ENCODE peak calls at places on chromosomes 16 and 17, in ten cellular contexts. K, Q, I, O, W, U, X, N, Y and F are unnamed samples.

GRCh38 chr17:63816669-63817068 is 10.6 kb upstream of the PSMC5 start:
- DNase-seq in K (no peak), Q (no peak), I (no peak), O (no peak), W (no peak), U (no peak), X (no peak), N (no peak), Y (no peak), F (no peak)

GRCh38 chr17:61387511-61388305 is 11.9 kb upstream of the TBX2 start:
- DNase-seq in K (no peak), Q (no peak), I (no peak), O (no peak), W (no peak), U (peak; percentile 42), X (no peak), N (peak; percentile 57), Y (no peak), F (no peak)

GRCh38 chr16:86959182-86959651 is 358.0 kb downstream of the C16orf95 start:
- DNase-seq in K (no peak), Q (no peak), I (no peak), O (no peak), W (no peak), U (no peak), X (no peak), N (peak; percentile 57), Y (no peak), F (no peak)

GRCh38 chr17:49359990-49360795 is 1.9 kb downstream of the ZNF652 start:
- DNase-seq in K (no peak), Q (peak; percentile 40), I (peak; percentile 51), O (no peak), W (no peak), U (no peak), X (no peak), N (no peak), Y (no peak), F (no peak)

GRCh38 chr16:2815299-2815771 is 1.7 kb upstream of the PRSS21 start:
- DNase-seq in K (no peak), Q (peak; percentile 46), I (no peak), O (no peak), W (no peak), U (no peak), X (no peak), N (peak; percentile 39), Y (no peak), F (no peak)

GRCh38 chr17:79087428-79088143 is 13.0 kb downstream of the ENGASE start:
- DNase-seq in K (peak; percentile 77), Q (peak; percentile 86), I (peak; percentile 65), O (peak; percentile 68), W (peak; percentile 16), U (peak; percentile 88), X (peak; percentile 72), N (peak; percentile 93), Y (peak; percentile 59), F (peak; percentile 57)

GRCh38 chr17:18944646-18945045 is 7.3 kb upstream of the SLC5A10 start:
- DNase-seq in K (no peak), Q (no peak), I (no peak), O (no peak), W (no peak), U (no peak), X (no peak), N (no peak), Y (no peak), F (no peak)

GRCh38 chr16:9102379-9102778 is 10.9 kb downstream of the HAPSTR1 start:
- DNase-seq in K (peak; percentile 55), Q (no peak), I (no peak), O (no peak), W (no peak), U (no peak), X (no peak), N (no peak), Y (no peak), F (no peak)

GRCh38 chr16:22677024-22677830 is 136.7 kb upstream of the HS3ST2 start:
- DNase-seq in K (no peak), Q (no peak), I (no peak), O (no peak), W (no peak), U (no peak), X (no peak), N (no peak), Y (no peak), F (no peak)

GRCh38 chr17:42062673-42063072 is 12.3 kb upstream of the C17orf113 start:
- DNase-seq in K (no peak), Q (no peak), I (no peak), O (no peak), W (no peak), U (no peak), X (no peak), N (no peak), Y (no peak), F (no peak)

GRCh38 chr16:67279296-67280089 is at the start of gene PLEKHG4:
- DNase-seq in K (peak; percentile 78), Q (peak; percentile 93), I (peak; percentile 85), O (peak; percentile 74), W (peak; percentile 15), U (peak; percentile 86), X (peak; percentile 75), N (peak; percentile 91), Y (peak; percentile 60), F (peak; percentile 64)
- H3K4me3 ChIP-seq in K (peak within 1 kb of the TSS; percentile 75), Q (peak within 1 kb of the TSS; percentile 88), I (peak within 1 kb of the TSS; percentile 48), O (peak within 1 kb of the TSS; percentile 84), W (peak within 1 kb of the TSS; percentile 74), U (peak within 1 kb of the TSS; percentile 59), X (peak within 1 kb of the TSS; percentile 22), N (peak within 1 kb of the TSS; percentile 49), Y (peak within 1 kb of the TSS; percentile 51), F (peak within 1 kb of the TSS; percentile 70)

GRCh38 chr17:72466606-72467005 is 345.8 kb downstream of the SOX9 start:
- DNase-seq in K (no peak), Q (no peak), I (no peak), O (no peak), W (no peak), U (no peak), X (no peak), N (no peak), Y (no peak), F (no peak)

GRCh38 chr17:72462814-72463213 is 342.0 kb downstream of the SOX9 start:
- DNase-seq in K (peak; percentile 23), Q (no peak), I (no peak), O (no peak), W (no peak), U (no peak), X (no peak), N (no peak), Y (no peak), F (no peak)

GRCh38 chr17:72463287-72464102 is 342.7 kb downstream of the SOX9 start:
- DNase-seq in K (no peak), Q (no peak), I (no peak), O (no peak), W (no peak), U (no peak), X (no peak), N (no peak), Y (no peak), F (no peak)

GRCh38 chr17:72466199-72466598 is 345.4 kb downstream of the SOX9 start:
- DNase-seq in K (peak; percentile 67), Q (peak; percentile 72), I (no peak), O (no peak), W (no peak), U (no peak), X (no peak), N (no peak), Y (no peak), F (no peak)

DNA sequence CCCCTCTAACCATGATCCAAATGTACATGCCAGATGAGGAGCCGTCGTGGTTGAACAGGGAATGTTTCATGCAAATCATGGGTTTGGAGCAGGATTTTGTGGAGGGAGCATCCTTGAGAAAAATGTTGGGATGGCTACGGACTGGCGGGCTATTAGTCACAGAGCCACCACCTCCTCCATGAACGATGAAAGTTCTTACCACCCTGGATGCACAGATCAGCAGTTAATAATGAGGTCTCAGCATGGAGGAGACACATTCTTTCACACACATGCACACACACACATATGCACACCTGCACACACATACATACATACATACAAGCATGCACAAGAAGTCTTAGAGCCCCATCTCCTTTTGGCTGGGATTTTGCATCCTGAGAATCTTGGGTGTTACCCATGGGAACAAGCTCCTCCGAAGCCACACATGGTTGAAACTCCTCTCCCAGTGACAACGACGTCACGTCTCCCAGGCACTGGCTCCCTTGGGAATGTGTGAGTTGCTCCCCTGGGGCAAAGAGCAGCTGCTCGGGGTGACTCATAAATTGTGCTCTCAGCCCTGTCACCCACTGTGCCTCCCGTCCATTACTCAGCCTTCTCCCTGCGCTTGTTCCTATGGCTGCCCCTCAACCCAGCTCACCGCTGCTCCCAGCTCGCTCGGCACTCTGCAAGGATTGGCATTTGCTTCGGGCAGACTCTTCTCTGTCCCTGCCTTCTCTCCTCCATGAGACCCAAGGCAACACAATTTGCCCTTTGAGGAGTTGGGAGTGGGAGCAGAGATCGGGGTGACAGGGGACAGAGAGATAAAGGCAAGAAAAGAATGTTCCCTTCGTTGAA is 344.6 kb downstream of the SOX9 start:
- DNase-seq in K (peak; percentile 92), Q (peak; percentile 87), I (no peak), O (no peak), W (peak; percentile 73), U (no peak), X (no peak), N (no peak), Y (peak; percentile 28), F (no peak)
- H3K4me3 ChIP-seq in K (peak overlapping the region; percentile 53), Q (peak overlapping the region; percentile 22), I (no peak overlapping the region), O (no peak overlapping the region), W (no peak overlapping the region), U (no peak overlapping the region), X (no peak overlapping the region), N (no peak overlapping the region), Y (no peak overlapping the region), F (no peak overlapping the region)

DNA sequence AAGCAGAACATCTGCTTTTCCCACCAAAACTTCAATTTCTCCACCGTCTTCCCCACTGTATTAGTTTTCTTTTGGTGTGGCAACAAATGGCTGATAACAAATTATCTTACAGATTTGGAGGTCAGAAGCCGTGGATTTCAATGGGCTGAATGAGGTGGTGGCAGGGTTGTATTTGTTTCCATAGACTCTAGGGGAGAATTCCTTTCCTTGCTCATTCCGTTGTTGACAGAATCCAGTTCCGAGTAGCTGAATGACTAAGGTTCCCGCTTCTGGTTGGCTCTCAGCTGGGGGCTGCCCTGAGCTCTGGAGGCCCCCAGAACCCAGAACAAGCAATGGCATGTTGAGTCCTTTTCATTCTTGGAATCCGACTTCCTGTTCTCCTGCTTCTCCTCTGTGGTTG is 280.3 kb downstream of the SNX29 start:
- DNase-seq in K (no peak), Q (no peak), I (no peak), O (no peak), W (no peak), U (no peak), X (no peak), N (no peak), Y (no peak), F (no peak)
- H3K4me3 ChIP-seq in K (no peak overlapping the region), Q (no peak overlapping the region), I (no peak overlapping the region), O (no peak overlapping the region), W (no peak overlapping the region), U (no peak overlapping the region), X (no peak overlapping the region), N (no peak overlapping the region), Y (no peak overlapping the region), F (no peak overlapping the region)

DNA sequence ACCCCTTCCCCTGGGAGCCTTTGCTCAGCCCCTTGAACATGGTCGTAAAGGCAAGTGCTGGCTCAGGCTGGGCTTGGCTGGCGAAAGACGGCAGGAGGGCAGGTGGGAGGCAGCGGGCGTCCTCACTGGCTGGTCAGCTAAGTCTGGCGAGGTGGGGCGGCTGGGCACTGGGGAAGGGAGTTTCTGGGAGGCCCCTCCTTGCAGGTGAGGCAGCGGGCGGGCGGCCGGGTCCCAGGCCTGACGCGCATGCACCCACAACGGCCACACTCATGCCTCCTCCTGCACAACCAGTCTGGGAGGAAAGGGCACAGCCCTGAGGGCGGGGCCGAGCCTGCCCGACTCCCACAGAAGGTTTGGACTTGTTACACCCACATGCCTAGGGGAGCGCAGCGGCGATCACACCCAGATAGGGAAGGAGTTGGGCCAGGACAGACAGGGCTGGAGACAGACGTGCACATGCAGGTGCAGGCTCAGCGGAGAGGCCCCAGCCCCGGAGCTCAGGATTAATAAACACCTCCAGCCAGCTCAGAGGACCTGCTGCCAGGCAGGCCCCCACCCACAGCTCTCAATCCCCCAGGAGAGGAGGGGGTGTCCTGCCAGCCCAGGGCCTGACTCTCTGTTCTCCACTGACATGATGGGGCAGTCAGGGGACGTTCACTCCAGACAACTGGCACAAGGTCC is at the start of gene EVPL:
- DNase-seq in K (peak; percentile 98), Q (no peak), I (no peak), O (no peak), W (no peak), U (no peak), X (no peak), N (no peak), Y (peak; percentile 82), F (no peak)
- H3K4me3 ChIP-seq in K (peak within 1 kb of the TSS; percentile 71), Q (no peak within 1 kb of the TSS), I (no peak within 1 kb of the TSS), O (no peak within 1 kb of the TSS), W (no peak within 1 kb of the TSS), U (no peak within 1 kb of the TSS), X (no peak within 1 kb of the TSS), N (no peak within 1 kb of the TSS), Y (peak within 1 kb of the TSS; percentile 46), F (no peak within 1 kb of the TSS)